ENCODE peak calls at places on chromosomes 13 and 19, in six cellular contexts. D is epithelial cell of esophagus, G is cardiac muscle cell, M is astrocyte of the cerebellum, Z is OCI-LY7, H is psoas muscle. S is an unnamed sample.

GRCh38 chr13:101751488-101751887 is 299.0 kb downstream of the ITGBL1 start:
- DNase-seq in D (peak; percentile 75), G (peak; percentile 74), M (peak; percentile 78), Z (no peak), H (no peak), S (peak; percentile 88)

GRCh38 chr19:50676625-50677197 is 27.5 kb downstream of the C19orf81 start:
- DNase-seq in D (no peak), G (no peak), M (no peak), Z (no peak), H (no peak), S (no peak)

GRCh38 chr19:43560687-43561086 is 14.6 kb downstream of the XRCC1 start:
- DNase-seq in D (peak; percentile 24), G (no peak), M (no peak), Z (no peak), H (no peak), S (no peak)

GRCh38 chr19:19276851-19277250 is 3.8 kb upstream of the TM6SF2 start:
- DNase-seq in D (no peak), G (no peak), M (no peak), Z (no peak), H (no peak), S (no peak)

GRCh38 chr13:110560606-110561334 is 752 bp downstream of the RAB20 start:
- DNase-seq in D (peak; percentile 16), G (peak; percentile 36), M (no peak), Z (no peak), H (no peak), S (peak; percentile 54)

GRCh38 chr19:5225486-5226345 is 114.9 kb downstream of the PTPRS start:
- DNase-seq in D (no peak), G (no peak), M (no peak), Z (peak; percentile 33), H (no peak), S (no peak)

GRCh38 chr19:8127311-8127710 is 22.1 kb downstream of the FBN3 start:
- DNase-seq in D (no peak), G (no peak), M (no peak), Z (no peak), H (no peak), S (no peak)

GRCh38 chr19:47369923-47370625 is 21.0 kb downstream of the DHX34 start:
- DNase-seq in D (peak; percentile 48), G (peak; percentile 70), M (no peak), Z (no peak), H (peak; percentile 42), S (peak; percentile 81)

GRCh38 chr19:41001243-41001971 is 10.3 kb downstream of the CYP2B6 start:
- DNase-seq in D (no peak), G (no peak), M (no peak), Z (no peak), H (no peak), S (no peak)

GRCh38 chr13:112150352-112150751 is 83.4 kb downstream of the SOX1 start:
- DNase-seq in D (no peak), G (no peak), M (no peak), Z (no peak), H (no peak), S (no peak)

GRCh38 chr13:31485183-31485582 is 254.1 kb upstream of the RXFP2 start:
- DNase-seq in D (no peak), G (peak; percentile 55), M (no peak), Z (no peak), H (no peak), S (peak; percentile 41)

GRCh38 chr19:4077800-4078683 is 11.3 kb upstream of the ZBTB7A start:
- DNase-seq in D (no peak), G (peak; percentile 60), M (no peak), Z (peak; percentile 55), H (peak; percentile 76), S (no peak)

GRCh38 chr13:28981530-28981929 is 161.4 kb downstream of the MTUS2 start:
- DNase-seq in D (no peak), G (no peak), M (no peak), Z (no peak), H (no peak), S (no peak)

GRCh38 chr13:109332501-109333499 is 453.6 kb downstream of the IRS2 start:
- DNase-seq in D (no peak), G (no peak), M (no peak), Z (no peak), H (no peak), S (no peak)

DNA sequence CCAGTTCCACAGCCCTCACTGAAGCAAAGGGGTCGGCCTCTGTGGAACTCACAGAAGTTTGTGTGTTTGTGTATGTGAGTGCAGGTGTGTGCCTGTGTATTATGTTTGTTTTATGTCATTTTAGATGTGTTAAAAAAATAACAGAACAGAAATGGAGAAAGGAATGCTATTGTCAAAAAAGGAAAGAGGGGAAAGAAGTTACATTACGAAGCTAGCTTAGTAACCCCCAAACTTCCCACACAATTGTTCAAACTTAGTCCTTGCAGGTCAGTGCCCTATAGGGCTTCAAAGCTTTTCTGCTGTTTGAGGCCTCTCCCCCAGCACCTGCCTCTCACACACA is 1505.6 kb upstream of the SLC10A2 start:
- DNase-seq in D (no peak), G (no peak), M (no peak), Z (no peak), H (no peak), S (no peak)
- TF ChIP-seq CTCF in D (no peak), G (no peak), M (no peak), Z (no peak), H (no peak), S (no peak)

DNA sequence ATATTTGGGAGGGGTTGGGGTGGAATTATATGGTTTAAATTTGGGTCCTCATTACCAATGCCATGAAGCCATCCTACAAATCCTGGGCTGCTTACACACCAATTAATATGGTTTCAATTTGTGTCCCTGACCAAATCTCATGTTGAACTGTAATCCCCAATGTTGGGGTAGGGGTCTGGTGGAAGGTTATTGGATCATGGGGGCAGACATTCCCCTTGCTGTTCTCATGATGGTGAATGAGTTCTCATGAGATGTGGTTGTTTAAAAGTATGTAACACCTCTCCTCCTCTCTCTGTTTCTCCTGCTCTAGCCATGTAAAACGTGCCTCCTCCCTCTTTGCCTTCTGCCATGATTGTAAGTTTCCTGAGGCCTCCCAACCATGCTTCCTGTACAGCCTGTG is 46.6 kb upstream of the FAM124A start:
- DNase-seq in D (no peak), G (no peak), M (no peak), Z (no peak), H (no peak), S (no peak)
- H3K4me3 ChIP-seq in D (no peak overlapping the region), G (no peak overlapping the region), M (no peak overlapping the region), Z (no peak overlapping the region), H (no peak overlapping the region), S (no peak overlapping the region)

GRCh38 chr13:51220706-51221105 is 1.5 kb upstream of the FAM124A start:
- DNase-seq in D (no peak), G (no peak), M (no peak), Z (no peak), H (no peak), S (no peak)

GRCh38 chr13:51221108-51221507 is 1.1 kb upstream of the FAM124A start:
- DNase-seq in D (no peak), G (no peak), M (no peak), Z (no peak), H (no peak), S (no peak)

GRCh38 chr13:51222510-51223283 is 499 bp downstream of the FAM124A start:
- DNase-seq in D (no peak), G (no peak), M (no peak), Z (no peak), H (no peak), S (no peak)

GRCh38 chr13:51223284-51224270 is 1.4 kb downstream of the FAM124A start:
- DNase-seq in D (no peak), G (no peak), M (no peak), Z (no peak), H (no peak), S (no peak)

GRCh38 chr13:51221674-51222509 is at the start of gene FAM124A:
- DNase-seq in D (peak; percentile 41), G (peak; percentile 54), M (no peak), Z (peak; percentile 43), H (peak; percentile 48), S (peak; percentile 73)
- TF ChIP-seq CTCF in D (no peak), G (no peak), M (no peak), Z (no peak), H (peak; percentile 55), S (no peak)

GRCh38 chr19:861756-862528 is 2.5 kb downstream of the CFD start:
- DNase-seq in D (peak; percentile 66), G (no peak), M (no peak), Z (peak; percentile 93), H (no peak), S (no peak)

GRCh38 chr19:861099-861755 is 1.8 kb downstream of the CFD start:
- DNase-seq in D (no peak), G (no peak), M (no peak), Z (no peak), H (no peak), S (no peak)

GRCh38 chr19:858284-858683 is 1.2 kb upstream of the CFD start:
- DNase-seq in D (no peak), G (no peak), M (no peak), Z (no peak), H (no peak), S (no peak)

GRCh38 chr19:860481-861098 is 1.1 kb downstream of the CFD start:
- DNase-seq in D (peak; percentile 77), G (peak; percentile 76), M (no peak), Z (peak; percentile 50), H (peak; percentile 82), S (peak; percentile 68)

GRCh38 chr19:858868-859843 is at the start of gene CFD:
- DNase-seq in D (no peak), G (no peak), M (no peak), Z (no peak), H (peak; percentile 76), S (no peak)
- H3K4me3 ChIP-seq in D (no peak within 1 kb of the TSS), G (peak within 1 kb of the TSS; percentile 30), M (peak within 1 kb of the TSS; percentile 32), Z (peak within 1 kb of the TSS; percentile 44), H (peak within 1 kb of the TSS; percentile 55), S (peak within 1 kb of the TSS; percentile 57)

DNA sequence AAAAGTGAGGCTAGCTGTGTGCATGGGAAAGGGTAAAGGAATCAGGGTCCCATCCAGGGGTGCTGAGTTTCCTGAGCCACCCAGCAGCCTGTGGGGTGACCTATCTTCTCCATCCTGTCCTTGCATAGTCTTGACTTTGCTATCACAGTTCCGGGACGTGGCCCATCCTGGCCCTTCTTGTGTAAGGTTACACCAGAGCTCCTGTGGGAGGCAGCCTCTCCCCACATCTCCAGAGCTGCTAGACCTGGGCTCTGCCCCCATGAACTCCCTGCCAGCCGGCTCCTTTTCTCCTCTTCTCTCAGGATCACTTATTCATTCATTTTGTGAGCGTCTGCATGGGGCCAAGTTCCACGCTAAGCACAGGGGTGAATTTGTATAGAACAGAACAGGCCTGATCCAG is 238.9 kb downstream of the TSHZ3 start:
- DNase-seq in D (peak; percentile 72), G (peak; percentile 69), M (no peak), Z (no peak), H (no peak), S (peak; percentile 43)
- TF ChIP-seq CTCF in D (peak; percentile 48), G (peak; percentile 57), M (peak; percentile 35), Z (no peak), H (peak; percentile 10), S (peak; percentile 30)

GRCh38 chr19:28207244-28207643 is 1005.7 kb downstream of the UQCRFS1 start:
- DNase-seq in D (no peak), G (no peak), M (no peak), Z (no peak), H (no peak), S (no peak)
- H3K4me3 ChIP-seq in D (no peak overlapping the region), G (no peak overlapping the region), M (no peak overlapping the region), Z (no peak overlapping the region), H (no peak overlapping the region), S (no peak overlapping the region)

GRCh38 chr19:29119582-29119981 is 93.4 kb downstream of the UQCRFS1 start:
- DNase-seq in D (no peak), G (no peak), M (no peak), Z (no peak), H (no peak), S (peak; percentile 10)
- TF ChIP-seq CTCF in D (no peak), G (peak; percentile 3), M (no peak), Z (no peak), H (peak; percentile 34), S (peak; percentile 20)